ENCODE peak calls at places on chromosomes 6 and 20, in nine cellular contexts. U is G401; A is dorsolateral prefrontal cortex; N is psoas muscle; Y is epithelial cell of esophagus; M is stimulated activated CD4-positive, alpha-beta T cell treated with anti-CD3 and anti-CD28 coated beads, Interleukin-4, amount 100 ng/mL, for 4 hours; W is NCI-H2171 treated with DMSO at 0.1 percent for 48 hours; V is NCI-H1105 treated with DMSO at 0.1 percent for 48 hours; J is activated T-helper 1 cell treated with Interleukin-2 at 50 U/mL for 16 hours. I is an unnamed sample.

GRCh38 chr6:27592107-27592480 is 119.2 kb upstream of the ZNF184 start:
- DNase-seq in U (peak), A (no peak), N (no peak), Y (peak), M (no peak), W (no peak), V (peak), J (no peak), I (no peak)

GRCh38 chr6:127641905-127642304 is 64.9 kb downstream of the C6orf58 start:
- DNase-seq in U (peak), A (no peak), N (no peak), Y (peak), M (no peak), W (peak), V (peak), J (no peak), I (no peak)

GRCh38 chr6:168035661-168036616 is 38.5 kb downstream of the KIF25 start:
- DNase-seq in U (no peak), A (no peak), N (no peak), Y (peak), M (no peak), W (peak), V (peak), J (no peak), I (no peak)

GRCh38 chr20:34907616-34908469 is 31.4 kb downstream of the ACSS2 start:
- DNase-seq in U (peak), A (no peak), N (peak), Y (peak), M (no peak), W (peak), V (peak), J (no peak), I (peak)

GRCh38 chr6:170042596-170043118 is 248.2 kb downstream of the DLL1 start:
- DNase-seq in U (no peak), A (no peak), N (no peak), Y (no peak), M (no peak), W (no peak), V (no peak), J (no peak), I (no peak)

GRCh38 chr20:57397693-57398108 is 6.5 kb downstream of the RBM38 start:
- DNase-seq in U (peak), A (no peak), N (peak), Y (no peak), M (no peak), W (no peak), V (no peak), J (peak), I (peak)

GRCh38 chr6:73679009-73679408 is 17.0 kb upstream of the CD109 start:
- DNase-seq in U (no peak), A (no peak), N (no peak), Y (no peak), M (no peak), W (no peak), V (no peak), J (no peak), I (peak)

GRCh38 chr6:151317206-151317994 is 74.0 kb downstream of the ZBTB2 start:
- DNase-seq in U (peak), A (no peak), N (no peak), Y (peak), M (no peak), W (no peak), V (no peak), J (no peak), I (no peak)

GRCh38 chr6:72952808-72953630 is 272.3 kb downstream of the KHDC1L start:
- DNase-seq in U (no peak), A (no peak), N (no peak), Y (peak), M (no peak), W (no peak), V (no peak), J (no peak), I (no peak)

GRCh38 chr6:167678102-167679101 is 148.3 kb upstream of the AFDN start:
- DNase-seq in U (peak), A (peak), N (peak), Y (no peak), M (no peak), W (peak), V (peak), J (no peak), I (peak)

GRCh38 chr20:48247961-48248360 is 462.7 kb upstream of the SULF2 start:
- DNase-seq in U (no peak), A (no peak), N (no peak), Y (no peak), M (no peak), W (no peak), V (no peak), J (no peak), I (peak)

GRCh38 chr6:3294921-3295871 is 36.4 kb downstream of the PSMG4 start:
- DNase-seq in U (peak), A (peak), N (peak), Y (no peak), M (no peak), W (peak), V (peak), J (no peak), I (no peak)

I was measured in right cardiac atrium.